ENCODE peak calls at places on chromosomes 7 and 10, in six cellular contexts. Z is NCI-H345; N is activated CD4-positive, alpha-beta T cell treated with anti-CD3 and anti-CD28 coated beads for 24 hours; K is LHCN-M2; E is NCI-H460; A is stimulated activated CD8-positive, alpha-beta memory T cell treated with anti-CD3 and anti-CD28 coated beads, Interleukin-15, amount 100 ng/mL, for 24 hours. Q is an unnamed sample.

GRCh38 chr7:116218051-116218645 is 7.8 kb downstream of the TES start:
- DNase-seq in E (peak; percentile 71), N (no peak), Z (no peak), A (no peak), K (peak; percentile 90), Q (no peak)

GRCh38 chr10:132503581-132504421 is 33.8 kb upstream of the INPP5A start:
- DNase-seq in A (no peak), N (no peak), K (no peak), E (no peak), Z (no peak), Q (no peak)

GRCh38 chr10:72084094-72084459 is 4.3 kb downstream of the SPOCK2 start:
- DNase-seq in A (no peak), K (no peak), N (peak; percentile 49), E (no peak), Z (no peak), Q (no peak)

GRCh38 chr10:46787321-46787615 is 124.0 kb upstream of the PTPN20 start:
- DNase-seq in K (peak; percentile 64), N (no peak), Z (no peak), A (no peak), E (peak; percentile 6), Q (no peak)

GRCh38 chr7:134844200-134844599 is 64.8 kb downstream of the CALD1 start:
- DNase-seq in A (no peak), Z (no peak), K (no peak), E (no peak), N (no peak), Q (no peak)

GRCh38 chr7:26153246-26153822 is 1.3 kb downstream of the NFE2L3 start:
- DNase-seq in K (no peak), A (no peak), N (no peak), Z (no peak), E (no peak), Q (no peak)

GRCh38 chr7:96719164-96719563 is 9.5 kb upstream of the SEM1 start:
- DNase-seq in E (no peak), Z (peak; percentile 8), A (no peak), K (no peak), N (no peak), Q (peak; percentile 16)

GRCh38 chr10:30433286-30433778 is 652 bp upstream of the MAP3K8 start:
- DNase-seq in N (no peak), K (peak; percentile 40), A (no peak), E (no peak), Z (peak; percentile 39), Q (no peak)

GRCh38 chr10:48885376-48885775 is 54.3 kb downstream of the LRRC18 start:
- DNase-seq in E (no peak), A (no peak), N (no peak), K (no peak), Z (peak; percentile 5), Q (no peak)

GRCh38 chr10:21934307-21934706 is 69.2 kb downstream of the DNAJC1 start:
- DNase-seq in N (no peak), A (no peak), Z (no peak), K (no peak), E (no peak), Q (no peak)

GRCh38 chr10:52423369-52423768 is 109.3 kb downstream of the DKK1 start:
- DNase-seq in E (no peak), A (no peak), Z (no peak), K (no peak), N (no peak), Q (no peak)

GRCh38 chr10:11018830-11019692 is 1.4 kb downstream of the CELF2 start:
- DNase-seq in A (no peak), Z (no peak), N (no peak), E (no peak), K (peak; percentile 61), Q (no peak)

GRCh38 chr7:92835140-92835850 is 1.1 kb downstream of the CDK6 start:
- DNase-seq in N (peak; percentile 42), K (peak; percentile 85), E (peak; percentile 29), A (peak; percentile 21), Z (no peak), Q (no peak)